ENCODE peak calls at places on chromosomes 3 and 15, in eight cellular contexts. One of them, this sample, is unnamed.

GRCh38 chr3:23747841-23748240 is 57.9 kb upstream of the UBE2E1 start:
- DNase-seq in tibial artery: no peak
- DNase-seq in stimulated activated CD4-positive, alpha-beta T cell treated with anti-CD3 and anti-CD28 coated beads, TNF-alpha, amount 100 ng/mL, for 48 hours: no peak
- DNase-seq in T47D: no peak
- DNase-seq in ascending aorta: no peak
- DNase-seq in HTR-8/SVneo: no peak
- DNase-seq in brain microvascular endothelial cell: no peak
- DNase-seq in epithelial cell of esophagus: no peak
- DNase-seq in this sample: no peak

GRCh38 chr15:61396235-61396927 is 167.3 kb upstream of the RORA start:
- DNase-seq in tibial artery: no peak
- DNase-seq in stimulated activated CD4-positive, alpha-beta T cell treated with anti-CD3 and anti-CD28 coated beads, TNF-alpha, amount 100 ng/mL, for 48 hours: no peak
- DNase-seq in T47D: no peak
- DNase-seq in ascending aorta: no peak
- DNase-seq in HTR-8/SVneo: no peak
- DNase-seq in brain microvascular endothelial cell: no peak
- DNase-seq in epithelial cell of esophagus: no peak
- DNase-seq in this sample: no peak

GRCh38 chr3:75192065-75192658 is 472.0 kb upstream of the FRG2C start:
- DNase-seq in tibial artery: no peak
- DNase-seq in stimulated activated CD4-positive, alpha-beta T cell treated with anti-CD3 and anti-CD28 coated beads, TNF-alpha, amount 100 ng/mL, for 48 hours: peak; percentile 21
- DNase-seq in T47D: no peak
- DNase-seq in ascending aorta: no peak
- DNase-seq in HTR-8/SVneo: peak; percentile 1
- DNase-seq in brain microvascular endothelial cell: peak; percentile 39
- DNase-seq in epithelial cell of esophagus: peak; percentile 55
- DNase-seq in this sample: peak; percentile 4

GRCh38 chr15:61680260-61681037 is 379.8 kb downstream of the VPS13C start:
- DNase-seq in tibial artery: no peak
- DNase-seq in stimulated activated CD4-positive, alpha-beta T cell treated with anti-CD3 and anti-CD28 coated beads, TNF-alpha, amount 100 ng/mL, for 48 hours: no peak
- DNase-seq in T47D: no peak
- DNase-seq in ascending aorta: no peak
- DNase-seq in HTR-8/SVneo: no peak
- DNase-seq in brain microvascular endothelial cell: no peak
- DNase-seq in epithelial cell of esophagus: no peak
- DNase-seq in this sample: no peak

GRCh38 chr3:37183375-37183831 is 9.0 kb upstream of the LRRFIP2 start:
- DNase-seq in tibial artery: no peak
- DNase-seq in stimulated activated CD4-positive, alpha-beta T cell treated with anti-CD3 and anti-CD28 coated beads, TNF-alpha, amount 100 ng/mL, for 48 hours: no peak
- DNase-seq in T47D: no peak
- DNase-seq in ascending aorta: no peak
- DNase-seq in HTR-8/SVneo: no peak
- DNase-seq in brain microvascular endothelial cell: peak; percentile 82
- DNase-seq in epithelial cell of esophagus: peak; percentile 98
- DNase-seq in this sample: no peak

GRCh38 chr3:71121429-71122167 is 461.9 kb downstream of the FOXP1 start:
- DNase-seq in tibial artery: no peak
- DNase-seq in stimulated activated CD4-positive, alpha-beta T cell treated with anti-CD3 and anti-CD28 coated beads, TNF-alpha, amount 100 ng/mL, for 48 hours: no peak
- DNase-seq in T47D: no peak
- DNase-seq in ascending aorta: no peak
- DNase-seq in HTR-8/SVneo: no peak
- DNase-seq in brain microvascular endothelial cell: no peak
- DNase-seq in epithelial cell of esophagus: peak; percentile 51
- DNase-seq in this sample: no peak

GRCh38 chr3:50661321-50661837 is 13.3 kb upstream of the DOCK3 start:
- DNase-seq in tibial artery: no peak
- DNase-seq in stimulated activated CD4-positive, alpha-beta T cell treated with anti-CD3 and anti-CD28 coated beads, TNF-alpha, amount 100 ng/mL, for 48 hours: no peak
- DNase-seq in T47D: no peak
- DNase-seq in ascending aorta: no peak
- DNase-seq in HTR-8/SVneo: no peak
- DNase-seq in brain microvascular endothelial cell: no peak
- DNase-seq in epithelial cell of esophagus: no peak
- DNase-seq in this sample: no peak

GRCh38 chr3:115553796-115554495 is 69.4 kb upstream of the GAP43 start:
- DNase-seq in tibial artery: no peak
- DNase-seq in stimulated activated CD4-positive, alpha-beta T cell treated with anti-CD3 and anti-CD28 coated beads, TNF-alpha, amount 100 ng/mL, for 48 hours: no peak
- DNase-seq in T47D: no peak
- DNase-seq in ascending aorta: no peak
- DNase-seq in HTR-8/SVneo: no peak
- DNase-seq in brain microvascular endothelial cell: no peak
- DNase-seq in epithelial cell of esophagus: no peak
- DNase-seq in this sample: no peak

GRCh38 chr15:79969175-79969574 is 1.8 kb downstream of the BCL2A1 start:
- DNase-seq in tibial artery: no peak
- DNase-seq in stimulated activated CD4-positive, alpha-beta T cell treated with anti-CD3 and anti-CD28 coated beads, TNF-alpha, amount 100 ng/mL, for 48 hours: no peak
- DNase-seq in T47D: no peak
- DNase-seq in ascending aorta: no peak
- DNase-seq in HTR-8/SVneo: no peak
- DNase-seq in brain microvascular endothelial cell: no peak
- DNase-seq in epithelial cell of esophagus: no peak
- DNase-seq in this sample: no peak

GRCh38 chr3:128629936-128630335 is 20.7 kb downstream of the RPN1 start:
- DNase-seq in tibial artery: no peak
- DNase-seq in stimulated activated CD4-positive, alpha-beta T cell treated with anti-CD3 and anti-CD28 coated beads, TNF-alpha, amount 100 ng/mL, for 48 hours: no peak
- DNase-seq in T47D: no peak
- DNase-seq in ascending aorta: no peak
- DNase-seq in HTR-8/SVneo: no peak
- DNase-seq in brain microvascular endothelial cell: no peak
- DNase-seq in epithelial cell of esophagus: no peak
- DNase-seq in this sample: no peak

GRCh38 chr3:128453521-128454309 is 13.0 kb downstream of the DNAJB8 start:
- DNase-seq in tibial artery: no peak
- DNase-seq in stimulated activated CD4-positive, alpha-beta T cell treated with anti-CD3 and anti-CD28 coated beads, TNF-alpha, amount 100 ng/mL, for 48 hours: no peak
- DNase-seq in T47D: no peak
- DNase-seq in ascending aorta: no peak
- DNase-seq in HTR-8/SVneo: no peak
- DNase-seq in brain microvascular endothelial cell: no peak
- DNase-seq in epithelial cell of esophagus: no peak
- DNase-seq in this sample: no peak

GRCh38 chr3:22893631-22894377 is 309.3 kb upstream of the UBE2E2 start:
- DNase-seq in tibial artery: no peak
- DNase-seq in stimulated activated CD4-positive, alpha-beta T cell treated with anti-CD3 and anti-CD28 coated beads, TNF-alpha, amount 100 ng/mL, for 48 hours: no peak
- DNase-seq in T47D: no peak
- DNase-seq in ascending aorta: no peak
- DNase-seq in HTR-8/SVneo: no peak
- DNase-seq in brain microvascular endothelial cell: no peak
- DNase-seq in epithelial cell of esophagus: no peak
- DNase-seq in this sample: no peak

GRCh38 chr15:89361451-89362202 is 27.0 kb upstream of the POLG start:
- DNase-seq in tibial artery: peak; percentile 33
- DNase-seq in stimulated activated CD4-positive, alpha-beta T cell treated with anti-CD3 and anti-CD28 coated beads, TNF-alpha, amount 100 ng/mL, for 48 hours: peak; percentile 47
- DNase-seq in T47D: peak; percentile 99
- DNase-seq in ascending aorta: no peak
- DNase-seq in HTR-8/SVneo: peak; percentile 84
- DNase-seq in brain microvascular endothelial cell: peak; percentile 33
- DNase-seq in epithelial cell of esophagus: peak; percentile 70
- DNase-seq in this sample: peak; percentile 13

GRCh38 chr3:40864146-40864782 is 335.0 kb upstream of the CTNNB1 start:
- DNase-seq in tibial artery: no peak
- DNase-seq in stimulated activated CD4-positive, alpha-beta T cell treated with anti-CD3 and anti-CD28 coated beads, TNF-alpha, amount 100 ng/mL, for 48 hours: no peak
- DNase-seq in T47D: no peak
- DNase-seq in ascending aorta: no peak
- DNase-seq in HTR-8/SVneo: no peak
- DNase-seq in brain microvascular endothelial cell: no peak
- DNase-seq in epithelial cell of esophagus: peak; percentile 80
- DNase-seq in this sample: no peak

GRCh38 chr3:58640700-58641372 is 25.7 kb downstream of the FAM3D start:
- DNase-seq in tibial artery: peak; percentile 59
- DNase-seq in stimulated activated CD4-positive, alpha-beta T cell treated with anti-CD3 and anti-CD28 coated beads, TNF-alpha, amount 100 ng/mL, for 48 hours: peak; percentile 51
- DNase-seq in T47D: peak; percentile 55
- DNase-seq in ascending aorta: no peak
- DNase-seq in HTR-8/SVneo: peak; percentile 90
- DNase-seq in brain microvascular endothelial cell: peak; percentile 53
- DNase-seq in epithelial cell of esophagus: peak; percentile 80
- DNase-seq in this sample: no peak

GRCh38 chr3:851098-851790 is 241.6 kb upstream of the CNTN6 start:
- DNase-seq in tibial artery: no peak
- DNase-seq in stimulated activated CD4-positive, alpha-beta T cell treated with anti-CD3 and anti-CD28 coated beads, TNF-alpha, amount 100 ng/mL, for 48 hours: no peak
- DNase-seq in T47D: no peak
- DNase-seq in ascending aorta: no peak
- DNase-seq in HTR-8/SVneo: no peak
- DNase-seq in brain microvascular endothelial cell: no peak
- DNase-seq in epithelial cell of esophagus: peak; percentile 46
- DNase-seq in this sample: no peak

GRCh38 chr3:113227146-113227545 is 15.8 kb downstream of the BOC start:
- DNase-seq in tibial artery: no peak
- DNase-seq in stimulated activated CD4-positive, alpha-beta T cell treated with anti-CD3 and anti-CD28 coated beads, TNF-alpha, amount 100 ng/mL, for 48 hours: no peak
- DNase-seq in T47D: no peak
- DNase-seq in ascending aorta: no peak
- DNase-seq in HTR-8/SVneo: no peak
- DNase-seq in brain microvascular endothelial cell: no peak
- DNase-seq in epithelial cell of esophagus: no peak
- DNase-seq in this sample: no peak

GRCh38 chr3:34758630-34759261 is 880.6 kb upstream of the ARPP21 start:
- DNase-seq in tibial artery: no peak
- DNase-seq in stimulated activated CD4-positive, alpha-beta T cell treated with anti-CD3 and anti-CD28 coated beads, TNF-alpha, amount 100 ng/mL, for 48 hours: no peak
- DNase-seq in T47D: no peak
- DNase-seq in ascending aorta: no peak
- DNase-seq in HTR-8/SVneo: no peak
- DNase-seq in brain microvascular endothelial cell: no peak
- DNase-seq in epithelial cell of esophagus: no peak
- DNase-seq in this sample: no peak

GRCh38 chr15:64742385-64742784 is 33.0 kb downstream of the RBPMS2 start:
- DNase-seq in tibial artery: no peak
- DNase-seq in stimulated activated CD4-positive, alpha-beta T cell treated with anti-CD3 and anti-CD28 coated beads, TNF-alpha, amount 100 ng/mL, for 48 hours: no peak
- DNase-seq in T47D: no peak
- DNase-seq in ascending aorta: no peak
- DNase-seq in HTR-8/SVneo: no peak
- DNase-seq in brain microvascular endothelial cell: no peak
- DNase-seq in epithelial cell of esophagus: no peak
- DNase-seq in this sample: no peak

GRCh38 chr3:112333386-112334334 is 704 bp downstream of the CD200 start:
- DNase-seq in tibial artery: peak; percentile 23
- DNase-seq in stimulated activated CD4-positive, alpha-beta T cell treated with anti-CD3 and anti-CD28 coated beads, TNF-alpha, amount 100 ng/mL, for 48 hours: no peak
- DNase-seq in T47D: no peak
- DNase-seq in ascending aorta: no peak
- DNase-seq in HTR-8/SVneo: no peak
- DNase-seq in brain microvascular endothelial cell: no peak
- DNase-seq in epithelial cell of esophagus: no peak
- DNase-seq in this sample: no peak

This sample was measured in effector CD8-positive, alpha-beta T cell.